ENCODE peak calls at places on chromosomes 12 and 14, in nine cellular contexts. O, B, Y, N, V, L, Z, E and I are unnamed samples.
A peak's percentile ranks its signal among the peaks of the same experiment; 100 is the strongest.

GRCh38 chr12:14884458-14884878 is 1.2 kb downstream of the MGP start:
- DNase-seq in O (no peak), B (peak; percentile 78), Y (peak; percentile 83), N (no peak), V (no peak), L (peak; percentile 54), Z (peak; percentile 84), E (peak; percentile 34), I (peak; percentile 76)

GRCh38 chr12:106506691-106507090 is 76.1 kb upstream of the RFX4 start:
- DNase-seq in O (no peak), B (no peak), Y (no peak), N (no peak), V (no peak), L (no peak), Z (no peak), E (no peak), I (no peak)

GRCh38 chr12:11771895-11772502 is 122.5 kb downstream of the ETV6 start:
- DNase-seq in O (no peak), B (peak; percentile 26), Y (peak; percentile 25), N (no peak), V (no peak), L (no peak), Z (no peak), E (no peak), I (no peak)

GRCh38 chr12:34399631-34400422 is 377.5 kb downstream of the ALG10 start:
- DNase-seq in O (peak; percentile 10), B (no peak), Y (no peak), N (no peak), V (peak; percentile 1), L (no peak), Z (no peak), E (no peak), I (no peak)

GRCh38 chr12:77104792-77105191 is 39.4 kb upstream of the E2F7 start:
- DNase-seq in O (no peak), B (peak; percentile 82), Y (peak; percentile 61), N (no peak), V (no peak), L (peak; percentile 73), Z (no peak), E (peak; percentile 41), I (no peak)

GRCh38 chr12:41368006-41368405 is 179.9 kb downstream of the PDZRN4 start:
- DNase-seq in O (no peak), B (peak; percentile 12), Y (peak; percentile 6), N (no peak), V (no peak), L (no peak), Z (no peak), E (no peak), I (no peak)

GRCh38 chr12:53499261-53500118 is at the start of gene MAP3K12:
- DNase-seq in O (no peak), B (peak; percentile 63), Y (peak; percentile 60), N (peak; percentile 65), V (peak; percentile 23), L (peak; percentile 68), Z (peak; percentile 63), E (peak; percentile 25), I (peak; percentile 68)

GRCh38 chr12:96091833-96092232 is 56.4 kb upstream of the LTA4H start:
- DNase-seq in O (no peak), B (peak; percentile 56), Y (peak; percentile 8), N (no peak), V (no peak), L (peak; percentile 20), Z (no peak), E (no peak), I (no peak)

GRCh38 chr12:8989425-8989824 is at the start of gene KLRG1:
- DNase-seq in O (no peak), B (no peak), Y (no peak), N (no peak), V (no peak), L (no peak), Z (no peak), E (no peak), I (no peak)

GRCh38 chr12:53743277-53744129 is 8.3 kb downstream of the CISTR start:
- DNase-seq in O (peak; percentile 57), B (peak; percentile 54), Y (peak; percentile 54), N (peak; percentile 68), V (no peak), L (peak; percentile 30), Z (peak; percentile 59), E (peak; percentile 79), I (peak; percentile 56)

GRCh38 chr12:87756721-87757120 is 272.5 kb downstream of the C12orf50 start:
- DNase-seq in O (no peak), B (no peak), Y (peak; percentile 72), N (no peak), V (no peak), L (peak; percentile 13), Z (no peak), E (no peak), I (no peak)

GRCh38 chr12:100375023-100375737 is 18.3 kb downstream of the SLC17A8 start:
- DNase-seq in O (no peak), B (peak; percentile 17), Y (peak; percentile 68), N (no peak), V (no peak), L (peak; percentile 39), Z (no peak), E (peak; percentile 79), I (no peak)

GRCh38 chr14:77804592-77804991 is 4.7 kb downstream of the ADCK1 start:
- DNase-seq in O (no peak), B (peak; percentile 49), Y (peak; percentile 27), N (no peak), V (no peak), L (peak; percentile 26), Z (no peak), E (no peak), I (peak; percentile 43)

GRCh38 chr14:76498536-76498935 is 122.6 kb downstream of the ESRRB start:
- DNase-seq in O (no peak), B (no peak), Y (no peak), N (no peak), V (no peak), L (no peak), Z (no peak), E (no peak), I (no peak)

GRCh38 chr12:6819069-6820030 is 2.3 kb upstream of the GPR162 start:
- DNase-seq in O (no peak), B (peak; percentile 35), Y (no peak), N (no peak), V (no peak), L (no peak), Z (no peak), E (no peak), I (no peak)

GRCh38 chr12:123942277-123942653 is 30.4 kb downstream of the CCDC92 start:
- DNase-seq in O (no peak), B (peak; percentile 68), Y (peak; percentile 95), N (no peak), V (no peak), L (peak; percentile 91), Z (no peak), E (peak; percentile 86), I (no peak)

GRCh38 chr14:95316826-95317225 is 2.9 kb downstream of the CLMN start:
- DNase-seq in O (no peak), B (no peak), Y (no peak), N (no peak), V (no peak), L (no peak), Z (no peak), E (no peak), I (no peak)

GRCh38 chr12:80582431-80582830 is 125.0 kb upstream of the MYF6 start:
- DNase-seq in O (no peak), B (no peak), Y (no peak), N (no peak), V (no peak), L (no peak), Z (no peak), E (no peak), I (no peak)

GRCh38 chr14:95104911-95105310 is 52.4 kb downstream of the DICER1 start:
- DNase-seq in O (no peak), B (no peak), Y (no peak), N (no peak), V (no peak), L (no peak), Z (no peak), E (no peak), I (no peak)

GRCh38 chr14:93788557-93789365 is 476 bp upstream of the PRIMA1 start:
- DNase-seq in O (peak; percentile 44), B (no peak), Y (peak; percentile 14), N (peak; percentile 31), V (no peak), L (no peak), Z (no peak), E (peak; percentile 43), I (no peak)

GRCh38 chr12:108530141-108530540 is 15.1 kb downstream of the FICD start:
- DNase-seq in O (no peak), B (no peak), Y (peak; percentile 26), N (no peak), V (no peak), L (no peak), Z (no peak), E (no peak), I (no peak)

GRCh38 chr14:84891414-84891813 is 638.5 kb upstream of the FLRT2 start:
- DNase-seq in O (no peak), B (no peak), Y (no peak), N (no peak), V (no peak), L (peak; percentile 23), Z (no peak), E (no peak), I (no peak)

GRCh38 chr12:121711925-121712461 is 559 bp upstream of the TMEM120B start:
- DNase-seq in O (no peak), B (no peak), Y (peak; percentile 30), N (no peak), V (no peak), L (peak; percentile 20), Z (peak; percentile 26), E (no peak), I (peak; percentile 11)

GRCh38 chr12:10283028-10283427 is 24.6 kb upstream of the KLRD1 start:
- DNase-seq in O (no peak), B (peak; percentile 3), Y (no peak), N (no peak), V (no peak), L (no peak), Z (no peak), E (no peak), I (no peak)

GRCh38 chr12:107515446-107515958 is 170.1 kb upstream of the PWP1 start:
- DNase-seq in O (no peak), B (peak; percentile 100), Y (peak; percentile 99), N (no peak), V (no peak), L (no peak), Z (no peak), E (peak; percentile 87), I (peak; percentile 34)

GRCh38 chr14:99545574-99545973 is 58.4 kb downstream of the CCDC85C start:
- DNase-seq in O (no peak), B (no peak), Y (no peak), N (no peak), V (no peak), L (no peak), Z (no peak), E (no peak), I (no peak)

GRCh38 chr12:51785906-51786305 is 62.6 kb downstream of the FIGNL2 start:
- DNase-seq in O (no peak), B (no peak), Y (no peak), N (no peak), V (no peak), L (no peak), Z (no peak), E (no peak), I (no peak)

GRCh38 chr14:102760485-102761193 is 16.6 kb upstream of the TRAF3 start:
- DNase-seq in O (no peak), B (no peak), Y (no peak), N (no peak), V (no peak), L (no peak), Z (no peak), E (no peak), I (no peak)

GRCh38 chr14:49702725-49703124 is 9.8 kb downstream of the KLHDC1 start:
- DNase-seq in O (no peak), B (peak; percentile 8), Y (no peak), N (no peak), V (no peak), L (no peak), Z (no peak), E (no peak), I (no peak)

GRCh38 chr14:85252011-85252410 is 277.9 kb upstream of the FLRT2 start:
- DNase-seq in O (no peak), B (peak; percentile 62), Y (peak; percentile 80), N (no peak), V (no peak), L (peak; percentile 90), Z (no peak), E (peak; percentile 37), I (no peak)

GRCh38 chr14:52031781-52032180 is 37.1 kb downstream of the NID2 start:
- DNase-seq in O (no peak), B (peak; percentile 12), Y (peak; percentile 99), N (no peak), V (no peak), L (peak; percentile 57), Z (no peak), E (peak; percentile 93), I (no peak)